ENCODE peak calls at places on chromosomes 3 and 15, in eight cellular contexts. One of them, this sample, is unnamed. For H3K9me3, the result is how much of the 10 kb centered on the place peaks cover.

GRCh38 chr3:149234671-149235245 is 13.1 kb upstream of the CP start:
- DNase-seq in aorta: no peak
- DNase-seq in psoas muscle: no peak
- DNase-seq in CD8-positive, alpha-beta T cell: no peak
- DNase-seq in MM.1S: no peak
- DNase-seq in GM23248: peak
- DNase-seq in PC-9: no peak
- DNase-seq in CD4-positive, alpha-beta memory T cell: no peak
- DNase-seq in this sample: no peak

GRCh38 chr15:45522931-45523331 is 376 bp upstream of the SLC30A4 start:
- DNase-seq in aorta: peak
- DNase-seq in psoas muscle: no peak
- DNase-seq in CD8-positive, alpha-beta T cell: no peak
- DNase-seq in MM.1S: peak
- DNase-seq in GM23248: peak
- DNase-seq in PC-9: no peak
- DNase-seq in CD4-positive, alpha-beta memory T cell: no peak
- DNase-seq in this sample: no peak

GRCh38 chr3:30631237-30631961 is 25.0 kb downstream of the TGFBR2 start:
- DNase-seq in aorta: no peak
- DNase-seq in psoas muscle: peak
- DNase-seq in CD8-positive, alpha-beta T cell: no peak
- DNase-seq in MM.1S: no peak
- DNase-seq in GM23248: peak
- DNase-seq in PC-9: no peak
- DNase-seq in CD4-positive, alpha-beta memory T cell: peak
- DNase-seq in this sample: peak

GRCh38 chr15:74780983-74781672 is 752 bp upstream of the CSK start:
- DNase-seq in aorta: peak
- DNase-seq in psoas muscle: no peak
- DNase-seq in CD8-positive, alpha-beta T cell: no peak
- DNase-seq in MM.1S: peak
- DNase-seq in GM23248: peak
- DNase-seq in PC-9: no peak
- DNase-seq in CD4-positive, alpha-beta memory T cell: peak
- DNase-seq in this sample: peak

GRCh38 chr15:95567686-95568085 is 762.8 kb upstream of the NR2F2 start:
- DNase-seq in aorta: no peak
- DNase-seq in psoas muscle: no peak
- DNase-seq in CD8-positive, alpha-beta T cell: no peak
- DNase-seq in MM.1S: no peak
- DNase-seq in GM23248: peak
- DNase-seq in PC-9: no peak
- DNase-seq in CD4-positive, alpha-beta memory T cell: no peak
- DNase-seq in this sample: no peak

GRCh38 chr15:51051776-51052175 is 42.9 kb downstream of the TNFAIP8L3 start:
- DNase-seq in aorta: peak
- DNase-seq in psoas muscle: peak
- DNase-seq in CD8-positive, alpha-beta T cell: no peak
- DNase-seq in MM.1S: no peak
- DNase-seq in GM23248: peak
- DNase-seq in PC-9: no peak
- DNase-seq in CD4-positive, alpha-beta memory T cell: no peak
- DNase-seq in this sample: no peak

GRCh38 chr3:149527531-149528343 is 53.2 kb downstream of the TM4SF4 start:
- DNase-seq in aorta: no peak
- DNase-seq in psoas muscle: no peak
- DNase-seq in CD8-positive, alpha-beta T cell: no peak
- DNase-seq in MM.1S: no peak
- DNase-seq in GM23248: peak
- DNase-seq in PC-9: no peak
- DNase-seq in CD4-positive, alpha-beta memory T cell: no peak
- DNase-seq in this sample: no peak

GRCh38 chr3:168081171-168081771 is 14.5 kb downstream of the GOLIM4 start:
- DNase-seq in aorta: no peak
- DNase-seq in psoas muscle: no peak
- DNase-seq in CD8-positive, alpha-beta T cell: no peak
- DNase-seq in MM.1S: no peak
- DNase-seq in GM23248: peak
- DNase-seq in PC-9: no peak
- DNase-seq in CD4-positive, alpha-beta memory T cell: no peak
- DNase-seq in this sample: no peak

GRCh38 chr3:46642971-46643370 is 30.6 kb downstream of the FAM240A start:
- DNase-seq in aorta: no peak
- DNase-seq in psoas muscle: no peak
- DNase-seq in CD8-positive, alpha-beta T cell: no peak
- DNase-seq in MM.1S: no peak
- DNase-seq in GM23248: no peak
- DNase-seq in PC-9: no peak
- DNase-seq in CD4-positive, alpha-beta memory T cell: no peak
- DNase-seq in this sample: no peak

GRCh38 chr3:58751235-58751634 is 84.7 kb upstream of the FAM3D start:
- DNase-seq in aorta: no peak
- DNase-seq in psoas muscle: no peak
- DNase-seq in CD8-positive, alpha-beta T cell: no peak
- DNase-seq in MM.1S: no peak
- DNase-seq in GM23248: no peak
- DNase-seq in PC-9: no peak
- DNase-seq in CD4-positive, alpha-beta memory T cell: no peak
- DNase-seq in this sample: no peak

GRCh38 chr3:146536681-146537080 is 7.7 kb downstream of the PLSCR1 start:
- DNase-seq in aorta: no peak
- DNase-seq in psoas muscle: no peak
- DNase-seq in CD8-positive, alpha-beta T cell: no peak
- DNase-seq in MM.1S: no peak
- DNase-seq in GM23248: no peak
- DNase-seq in PC-9: no peak
- DNase-seq in CD4-positive, alpha-beta memory T cell: no peak
- DNase-seq in this sample: no peak

GRCh38 chr3:113218011-113218678 is 6.8 kb downstream of the BOC start:
- DNase-seq in aorta: no peak
- DNase-seq in psoas muscle: no peak
- DNase-seq in CD8-positive, alpha-beta T cell: no peak
- DNase-seq in MM.1S: no peak
- DNase-seq in GM23248: no peak
- DNase-seq in PC-9: no peak
- DNase-seq in CD4-positive, alpha-beta memory T cell: no peak
- DNase-seq in this sample: no peak

GRCh38 chr3:127366383-127366782 is 78.5 kb upstream of the PRR20G start:
- DNase-seq in aorta: no peak
- DNase-seq in psoas muscle: no peak
- DNase-seq in CD8-positive, alpha-beta T cell: no peak
- DNase-seq in MM.1S: no peak
- DNase-seq in GM23248: no peak
- DNase-seq in PC-9: no peak
- DNase-seq in CD4-positive, alpha-beta memory T cell: no peak
- DNase-seq in this sample: no peak

GRCh38 chr15:48963524-48964113 is at the start of gene SHC4:
- DNase-seq in aorta: peak
- DNase-seq in psoas muscle: peak
- DNase-seq in CD8-positive, alpha-beta T cell: no peak
- DNase-seq in MM.1S: peak
- DNase-seq in GM23248: peak
- DNase-seq in PC-9: peak
- DNase-seq in CD4-positive, alpha-beta memory T cell: peak
- DNase-seq in this sample: peak

GRCh38 chr3:34832865-34833508 is 806.3 kb upstream of the ARPP21 start:
- DNase-seq in aorta: no peak
- DNase-seq in psoas muscle: no peak
- DNase-seq in CD8-positive, alpha-beta T cell: no peak
- DNase-seq in MM.1S: no peak
- DNase-seq in GM23248: no peak
- DNase-seq in PC-9: no peak
- DNase-seq in CD4-positive, alpha-beta memory T cell: no peak
- DNase-seq in this sample: no peak

GRCh38 chr15:90481023-90481422 is 48.7 kb upstream of the CRTC3 start:
- DNase-seq in aorta: no peak
- DNase-seq in psoas muscle: no peak
- DNase-seq in CD8-positive, alpha-beta T cell: no peak
- DNase-seq in MM.1S: no peak
- DNase-seq in GM23248: no peak
- DNase-seq in PC-9: no peak
- DNase-seq in CD4-positive, alpha-beta memory T cell: peak
- DNase-seq in this sample: no peak

GRCh38 chr3:31064021-31064420 is 169.6 kb upstream of the GADL1 start:
- DNase-seq in aorta: no peak
- DNase-seq in psoas muscle: no peak
- DNase-seq in CD8-positive, alpha-beta T cell: no peak
- DNase-seq in MM.1S: no peak
- DNase-seq in GM23248: peak
- DNase-seq in PC-9: no peak
- DNase-seq in CD4-positive, alpha-beta memory T cell: no peak
- DNase-seq in this sample: no peak

GRCh38 chr3:125055165-125055912 is 458 bp downstream of the HEG1 start:
- DNase-seq in aorta: peak
- DNase-seq in psoas muscle: peak
- DNase-seq in CD8-positive, alpha-beta T cell: no peak
- DNase-seq in MM.1S: no peak
- DNase-seq in GM23248: peak
- DNase-seq in PC-9: no peak
- DNase-seq in CD4-positive, alpha-beta memory T cell: peak
- DNase-seq in this sample: peak

GRCh38 chr3:196186661-196187573 is 24.3 kb downstream of the ZDHHC19 start:
- DNase-seq in aorta: no peak
- DNase-seq in psoas muscle: no peak
- DNase-seq in CD8-positive, alpha-beta T cell: no peak
- DNase-seq in MM.1S: peak
- DNase-seq in GM23248: no peak
- DNase-seq in PC-9: no peak
- DNase-seq in CD4-positive, alpha-beta memory T cell: no peak
- DNase-seq in this sample: peak

GRCh38 chr3:67876261-67876660 is 221.8 kb upstream of the SUCLG2 start:
- DNase-seq in aorta: no peak
- DNase-seq in psoas muscle: no peak
- DNase-seq in CD8-positive, alpha-beta T cell: no peak
- DNase-seq in MM.1S: no peak
- DNase-seq in GM23248: no peak
- DNase-seq in PC-9: no peak
- DNase-seq in CD4-positive, alpha-beta memory T cell: no peak
- DNase-seq in this sample: no peak

DNA sequence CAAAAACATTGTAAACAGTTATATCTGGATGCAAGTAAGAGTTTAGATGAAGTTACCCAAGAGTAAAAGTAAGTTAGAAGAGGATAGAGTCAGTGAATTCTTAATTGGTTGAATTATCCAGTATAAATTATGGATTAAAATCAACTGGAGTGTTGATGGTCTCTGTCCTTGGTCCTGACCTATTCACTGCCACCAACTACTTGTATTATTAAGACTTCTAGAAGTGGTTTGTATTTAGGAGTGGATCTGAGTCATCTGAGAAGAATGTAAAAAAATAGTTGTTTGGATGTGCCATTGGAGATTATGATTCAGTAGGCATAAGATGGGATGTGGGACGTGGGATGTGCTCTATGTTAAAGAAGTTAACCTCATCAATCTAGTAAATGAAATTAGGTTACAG is 86.4 kb downstream of the SYNPR start:
- DNase-seq in aorta: no peak
- DNase-seq in psoas muscle: no peak
- DNase-seq in CD8-positive, alpha-beta T cell: no peak
- DNase-seq in MM.1S: peak
- DNase-seq in GM23248: peak
- DNase-seq in PC-9: no peak
- DNase-seq in CD4-positive, alpha-beta memory T cell: no peak
- DNase-seq in this sample: no peak
- H3K9me3 ChIP-seq in aorta: under half
- H3K9me3 ChIP-seq in psoas muscle: under half
- H3K9me3 ChIP-seq in CD8-positive, alpha-beta T cell: under half
- H3K9me3 ChIP-seq in MM.1S: under half
- H3K9me3 ChIP-seq in GM23248: under half
- H3K9me3 ChIP-seq in PC-9: under half
- H3K9me3 ChIP-seq in CD4-positive, alpha-beta memory T cell: under half
- H3K9me3 ChIP-seq in this sample: under half

GRCh38 chr3:62376187-62376720 is 2.9 kb upstream of the FEZF2 start:
- DNase-seq in aorta: no peak
- DNase-seq in psoas muscle: no peak
- DNase-seq in CD8-positive, alpha-beta T cell: no peak
- DNase-seq in MM.1S: no peak
- DNase-seq in GM23248: no peak
- DNase-seq in PC-9: no peak
- DNase-seq in CD4-positive, alpha-beta memory T cell: no peak
- DNase-seq in this sample: no peak
- H3K9me3 ChIP-seq in aorta: under half
- H3K9me3 ChIP-seq in psoas muscle: under half
- H3K9me3 ChIP-seq in CD8-positive, alpha-beta T cell: under half
- H3K9me3 ChIP-seq in MM.1S: under half
- H3K9me3 ChIP-seq in GM23248: under half
- H3K9me3 ChIP-seq in PC-9: under half
- H3K9me3 ChIP-seq in CD4-positive, alpha-beta memory T cell: under half
- H3K9me3 ChIP-seq in this sample: under half

GRCh38 chr3:26087751-26088150 is 297.9 kb downstream of the OXSM start:
- DNase-seq in aorta: no peak
- DNase-seq in psoas muscle: no peak
- DNase-seq in CD8-positive, alpha-beta T cell: no peak
- DNase-seq in MM.1S: no peak
- DNase-seq in GM23248: no peak
- DNase-seq in PC-9: no peak
- DNase-seq in CD4-positive, alpha-beta memory T cell: no peak
- DNase-seq in this sample: no peak

GRCh38 chr3:26090589-26090988 is 300.7 kb downstream of the OXSM start:
- DNase-seq in aorta: no peak
- DNase-seq in psoas muscle: no peak
- DNase-seq in CD8-positive, alpha-beta T cell: no peak
- DNase-seq in MM.1S: no peak
- DNase-seq in GM23248: no peak
- DNase-seq in PC-9: no peak
- DNase-seq in CD4-positive, alpha-beta memory T cell: no peak
- DNase-seq in this sample: no peak

GRCh38 chr3:26089249-26089648 is 299.4 kb downstream of the OXSM start:
- DNase-seq in aorta: no peak
- DNase-seq in psoas muscle: no peak
- DNase-seq in CD8-positive, alpha-beta T cell: no peak
- DNase-seq in MM.1S: no peak
- DNase-seq in GM23248: no peak
- DNase-seq in PC-9: no peak
- DNase-seq in CD4-positive, alpha-beta memory T cell: no peak
- DNase-seq in this sample: no peak

GRCh38 chr3:26091096-26091495 is 301.2 kb downstream of the OXSM start:
- DNase-seq in aorta: no peak
- DNase-seq in psoas muscle: no peak
- DNase-seq in CD8-positive, alpha-beta T cell: no peak
- DNase-seq in MM.1S: no peak
- DNase-seq in GM23248: no peak
- DNase-seq in PC-9: no peak
- DNase-seq in CD4-positive, alpha-beta memory T cell: no peak
- DNase-seq in this sample: no peak
- H3K9me3 ChIP-seq in aorta: under half
- H3K9me3 ChIP-seq in psoas muscle: under half
- H3K9me3 ChIP-seq in CD8-positive, alpha-beta T cell: under half
- H3K9me3 ChIP-seq in MM.1S: under half
- H3K9me3 ChIP-seq in GM23248: under half
- H3K9me3 ChIP-seq in PC-9: under half
- H3K9me3 ChIP-seq in CD4-positive, alpha-beta memory T cell: under half
- H3K9me3 ChIP-seq in this sample: under half

DNA sequence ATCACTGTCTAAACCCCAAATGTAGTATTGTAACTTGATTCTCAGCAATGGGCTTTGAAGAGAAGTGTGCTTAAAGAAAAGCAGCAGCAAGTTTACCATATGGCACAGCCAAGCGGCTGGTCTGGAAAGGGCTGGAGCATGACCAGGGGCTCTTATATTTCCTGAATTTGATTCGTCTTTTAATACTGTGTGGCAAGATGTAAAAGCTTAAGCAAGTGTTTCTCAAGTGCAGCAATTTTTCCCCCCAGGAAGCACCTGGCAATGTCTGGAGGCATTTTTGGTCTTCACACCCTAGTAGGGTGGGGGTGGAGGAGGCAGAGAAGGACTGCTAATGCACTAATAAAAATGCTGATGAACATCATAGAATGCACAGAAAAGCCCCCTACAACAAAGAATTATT is 397.9 kb downstream of the NTRK3 start:
- DNase-seq in aorta: no peak
- DNase-seq in psoas muscle: no peak
- DNase-seq in CD8-positive, alpha-beta T cell: no peak
- DNase-seq in MM.1S: peak
- DNase-seq in GM23248: no peak
- DNase-seq in PC-9: no peak
- DNase-seq in CD4-positive, alpha-beta memory T cell: no peak
- DNase-seq in this sample: no peak
- H3K9me3 ChIP-seq in aorta: under half
- H3K9me3 ChIP-seq in psoas muscle: under half
- H3K9me3 ChIP-seq in CD8-positive, alpha-beta T cell: under half
- H3K9me3 ChIP-seq in MM.1S: under half
- H3K9me3 ChIP-seq in GM23248: under half
- H3K9me3 ChIP-seq in PC-9: under half
- H3K9me3 ChIP-seq in CD4-positive, alpha-beta memory T cell: under half
- H3K9me3 ChIP-seq in this sample: under half